ENCODE peak calls at places on chromosome 19, in eight cellular contexts. Z is aorta; M is iris pigment epithelial cell; P is effector CD4-positive, alpha-beta T cell; U is tibial artery; S is PC-3; N is T-cell; X is fibroblast of gingiva. I is an unnamed sample.

GRCh38 chr19:49567722-49568454 is 12.5 kb downstream of the NOSIP start:
- DNase-seq in Z (no peak), M (peak), P (peak), U (no peak), S (peak), N (peak), X (peak), I (no peak)

GRCh38 chr19:15422311-15423075 is 3.7 kb upstream of the AKAP8L start:
- DNase-seq in Z (no peak), M (no peak), P (no peak), U (no peak), S (no peak), N (no peak), X (no peak), I (no peak)

GRCh38 chr19:20238025-20238623 is 71.1 kb downstream of the ZNF486 start:
- DNase-seq in Z (peak), M (peak), P (peak), U (peak), S (no peak), N (peak), X (peak), I (peak)

GRCh38 chr19:57570707-57571106 is 8.0 kb downstream of the ZNF416 start:
- DNase-seq in Z (no peak), M (no peak), P (no peak), U (no peak), S (no peak), N (no peak), X (no peak), I (no peak)

GRCh38 chr19:11708457-11708856 is 30.3 kb downstream of the ZNF823 start:
- DNase-seq in Z (no peak), M (no peak), P (no peak), U (no peak), S (no peak), N (no peak), X (no peak), I (no peak)

GRCh38 chr19:17797397-17798201 is 2.7 kb downstream of the B3GNT3 start:
- DNase-seq in Z (no peak), M (no peak), P (no peak), U (no peak), S (peak), N (no peak), X (no peak), I (no peak)

GRCh38 chr19:835201-835810 is 5.5 kb upstream of the PRTN3 start:
- DNase-seq in Z (peak), M (no peak), P (no peak), U (no peak), S (no peak), N (no peak), X (no peak), I (no peak)

GRCh38 chr19:45164577-45165335 is 4.0 kb upstream of the NKPD1 start:
- DNase-seq in Z (no peak), M (peak), P (peak), U (no peak), S (no peak), N (peak), X (peak), I (no peak)

GRCh38 chr19:506404-507285 is 652 bp upstream of the TPGS1 start:
- DNase-seq in Z (peak), M (peak), P (peak), U (peak), S (peak), N (peak), X (peak), I (peak)

GRCh38 chr19:29887498-29887897 is 54.5 kb upstream of the URI1 start:
- DNase-seq in Z (peak), M (no peak), P (no peak), U (no peak), S (no peak), N (no peak), X (no peak), I (peak)

GRCh38 chr19:49427855-49428546 is 2.8 kb downstream of the GFY start:
- DNase-seq in Z (no peak), M (no peak), P (no peak), U (no peak), S (peak), N (no peak), X (no peak), I (no peak)

GRCh38 chr19:34067861-34068271 is 104.4 kb upstream of the LSM14A start:
- DNase-seq in Z (no peak), M (peak), P (no peak), U (no peak), S (peak), N (no peak), X (no peak), I (no peak)

GRCh38 chr19:40219721-40220276 is 1.6 kb upstream of the TTC9B start:
- DNase-seq in Z (no peak), M (peak), P (no peak), U (no peak), S (peak), N (no peak), X (no peak), I (no peak)

GRCh38 chr19:35879770-35880317 is 11.5 kb downstream of the APLP1 start:
- DNase-seq in Z (peak), M (peak), P (peak), U (peak), S (peak), N (peak), X (peak), I (peak)

GRCh38 chr19:8567522-8568172 is 9.6 kb downstream of the MYO1F start:
- DNase-seq in Z (no peak), M (no peak), P (no peak), U (no peak), S (no peak), N (no peak), X (no peak), I (no peak)

GRCh38 chr19:40808021-40808325 is 9.0 kb downstream of the EGLN2 start:
- DNase-seq in Z (no peak), M (no peak), P (no peak), U (no peak), S (no peak), N (no peak), X (no peak), I (no peak)

GRCh38 chr19:9640956-9641355 is 19.9 kb upstream of the ZNF561 start:
- DNase-seq in Z (no peak), M (no peak), P (no peak), U (no peak), S (peak), N (no peak), X (no peak), I (no peak)

GRCh38 chr19:17171874-17172273 is 43.3 kb upstream of the USE1 start:
- DNase-seq in Z (no peak), M (no peak), P (no peak), U (no peak), S (no peak), N (no peak), X (no peak), I (no peak)

GRCh38 chr19:31138077-31138476 is 211.2 kb downstream of the TSHZ3 start:
- DNase-seq in Z (no peak), M (no peak), P (no peak), U (no peak), S (no peak), N (no peak), X (no peak), I (no peak)

GRCh38 chr19:47074621-47075020 is 26.2 kb upstream of the TMEM160 start:
- DNase-seq in Z (no peak), M (no peak), P (no peak), U (no peak), S (no peak), N (no peak), X (no peak), I (no peak)

GRCh38 chr19:18594824-18595373 is 6.3 kb downstream of the REX1BD start:
- DNase-seq in Z (no peak), M (no peak), P (no peak), U (no peak), S (no peak), N (no peak), X (no peak), I (no peak)

GRCh38 chr19:588758-589692 is 656 bp upstream of the HCN2 start:
- DNase-seq in Z (no peak), M (no peak), P (no peak), U (no peak), S (no peak), N (no peak), X (no peak), I (no peak)

GRCh38 chr19:23070353-23070781 is 46.5 kb upstream of the ZNF730 start:
- DNase-seq in Z (no peak), M (peak), P (no peak), U (no peak), S (no peak), N (no peak), X (peak), I (no peak)

GRCh38 chr19:43562698-43563241 is 12.6 kb downstream of the XRCC1 start:
- DNase-seq in Z (peak), M (peak), P (peak), U (peak), S (peak), N (peak), X (peak), I (no peak)

GRCh38 chr19:33413426-33413725 is 39.9 kb downstream of the CEBPG start:
- DNase-seq in Z (no peak), M (no peak), P (no peak), U (no peak), S (no peak), N (no peak), X (no peak), I (no peak)

GRCh38 chr19:53519431-53519830 is 18.5 kb upstream of the ZNF331 start:
- DNase-seq in Z (no peak), M (no peak), P (no peak), U (no peak), S (no peak), N (no peak), X (no peak), I (no peak)

GRCh38 chr19:51692065-51692915 is 840 bp upstream of the SPACA6 start:
- DNase-seq in Z (no peak), M (no peak), P (no peak), U (no peak), S (no peak), N (no peak), X (no peak), I (no peak)

GRCh38 chr19:45051929-45052579 is 13.2 kb downstream of the CLASRP start:
- DNase-seq in Z (no peak), M (no peak), P (no peak), U (no peak), S (no peak), N (no peak), X (no peak), I (no peak)

GRCh38 chr19:53594811-53595509 is 36.8 kb upstream of the DPRX start:
- DNase-seq in Z (no peak), M (no peak), P (no peak), U (no peak), S (no peak), N (no peak), X (no peak), I (no peak)

GRCh38 chr19:12379732-12380443 is 14.4 kb upstream of the ZNF442 start:
- DNase-seq in Z (no peak), M (no peak), P (no peak), U (no peak), S (no peak), N (no peak), X (no peak), I (no peak)

GRCh38 chr19:49336482-49337266 is 1.5 kb downstream of the CD37 start:
- DNase-seq in Z (peak), M (no peak), P (no peak), U (no peak), S (no peak), N (no peak), X (no peak), I (peak)

GRCh38 chr19:40129425-40129824 is 38.7 kb upstream of the ZNF780A start:
- DNase-seq in Z (no peak), M (no peak), P (no peak), U (no peak), S (no peak), N (no peak), X (no peak), I (no peak)

I was measured in coronary artery.